ENCODE peak calls at places on chromosome 22, in ten cellular contexts. One of them, this sample, is unnamed.

GRCh38 chr22:21765909-21766529 is 30.4 kb upstream of the YPEL1 start:
- DNase-seq in HS-5: no peak
- DNase-seq in AG08395: no peak
- DNase-seq in stimulated activated CD4-positive, alpha-beta T cell treated with anti-CD3 and anti-CD28 coated beads, TNF-alpha, amount 100 ng/mL, for 4 hours: no peak
- DNase-seq in hypothalamus: no peak
- DNase-seq in fibroblast of lung: no peak
- DNase-seq in A172: no peak
- DNase-seq in amygdala: no peak
- DNase-seq in lower leg skin: no peak
- DNase-seq in sciatic nerve: no peak
- DNase-seq in this sample: no peak

GRCh38 chr22:39679652-39680051 is 109.1 kb downstream of the CACNA1I start:
- DNase-seq in A172: no peak
- DNase-seq in stimulated activated CD4-positive, alpha-beta T cell treated with anti-CD3 and anti-CD28 coated beads, TNF-alpha, amount 100 ng/mL, for 4 hours: no peak
- DNase-seq in AG08395: no peak
- DNase-seq in lower leg skin: no peak
- DNase-seq in sciatic nerve: no peak
- DNase-seq in amygdala: no peak
- DNase-seq in fibroblast of lung: no peak
- DNase-seq in HS-5: no peak
- DNase-seq in hypothalamus: no peak
- DNase-seq in this sample: no peak

GRCh38 chr22:35727436-35727835 is 9.8 kb downstream of the APOL5 start:
- DNase-seq in hypothalamus: no peak
- DNase-seq in AG08395: no peak
- DNase-seq in sciatic nerve: no peak
- DNase-seq in amygdala: no peak
- DNase-seq in HS-5: no peak
- DNase-seq in lower leg skin: no peak
- DNase-seq in fibroblast of lung: no peak
- DNase-seq in stimulated activated CD4-positive, alpha-beta T cell treated with anti-CD3 and anti-CD28 coated beads, TNF-alpha, amount 100 ng/mL, for 4 hours: no peak
- DNase-seq in A172: no peak
- DNase-seq in this sample: no peak

GRCh38 chr22:40817737-40818136 is 1.4 kb downstream of the SLC25A17 start:
- DNase-seq in lower leg skin: no peak
- DNase-seq in hypothalamus: no peak
- DNase-seq in A172: no peak
- DNase-seq in amygdala: no peak
- DNase-seq in HS-5: no peak
- DNase-seq in sciatic nerve: no peak
- DNase-seq in stimulated activated CD4-positive, alpha-beta T cell treated with anti-CD3 and anti-CD28 coated beads, TNF-alpha, amount 100 ng/mL, for 4 hours: no peak
- DNase-seq in fibroblast of lung: no peak
- DNase-seq in AG08395: no peak
- DNase-seq in this sample: no peak

GRCh38 chr22:35587447-35587870 is 29.7 kb downstream of the MB start:
- DNase-seq in sciatic nerve: no peak
- DNase-seq in hypothalamus: peak
- DNase-seq in HS-5: no peak
- DNase-seq in AG08395: no peak
- DNase-seq in amygdala: no peak
- DNase-seq in fibroblast of lung: no peak
- DNase-seq in A172: peak
- DNase-seq in stimulated activated CD4-positive, alpha-beta T cell treated with anti-CD3 and anti-CD28 coated beads, TNF-alpha, amount 100 ng/mL, for 4 hours: no peak
- DNase-seq in lower leg skin: no peak
- DNase-seq in this sample: no peak

GRCh38 chr22:19455585-19456370 is 8.3 kb upstream of the C22orf39 start:
- DNase-seq in HS-5: no peak
- DNase-seq in amygdala: no peak
- DNase-seq in sciatic nerve: peak
- DNase-seq in hypothalamus: no peak
- DNase-seq in stimulated activated CD4-positive, alpha-beta T cell treated with anti-CD3 and anti-CD28 coated beads, TNF-alpha, amount 100 ng/mL, for 4 hours: no peak
- DNase-seq in lower leg skin: peak
- DNase-seq in AG08395: no peak
- DNase-seq in fibroblast of lung: no peak
- DNase-seq in A172: no peak
- DNase-seq in this sample: no peak

GRCh38 chr22:19571207-19571795 is 47.1 kb upstream of the CLDN5 start:
- DNase-seq in sciatic nerve: no peak
- DNase-seq in stimulated activated CD4-positive, alpha-beta T cell treated with anti-CD3 and anti-CD28 coated beads, TNF-alpha, amount 100 ng/mL, for 4 hours: no peak
- DNase-seq in A172: no peak
- DNase-seq in AG08395: no peak
- DNase-seq in hypothalamus: no peak
- DNase-seq in lower leg skin: peak
- DNase-seq in HS-5: no peak
- DNase-seq in amygdala: no peak
- DNase-seq in fibroblast of lung: peak
- DNase-seq in this sample: no peak

GRCh38 chr22:49566693-49567092 is 261.0 kb downstream of the BRD1 start:
- DNase-seq in HS-5: no peak
- DNase-seq in stimulated activated CD4-positive, alpha-beta T cell treated with anti-CD3 and anti-CD28 coated beads, TNF-alpha, amount 100 ng/mL, for 4 hours: no peak
- DNase-seq in AG08395: no peak
- DNase-seq in amygdala: no peak
- DNase-seq in A172: no peak
- DNase-seq in fibroblast of lung: no peak
- DNase-seq in lower leg skin: no peak
- DNase-seq in hypothalamus: no peak
- DNase-seq in sciatic nerve: peak
- DNase-seq in this sample: no peak

GRCh38 chr22:26713823-26714449 is 56.5 kb downstream of the MIAT start:
- DNase-seq in A172: peak
- DNase-seq in sciatic nerve: no peak
- DNase-seq in fibroblast of lung: peak
- DNase-seq in hypothalamus: no peak
- DNase-seq in amygdala: no peak
- DNase-seq in stimulated activated CD4-positive, alpha-beta T cell treated with anti-CD3 and anti-CD28 coated beads, TNF-alpha, amount 100 ng/mL, for 4 hours: no peak
- DNase-seq in AG08395: peak
- DNase-seq in lower leg skin: no peak
- DNase-seq in HS-5: no peak
- DNase-seq in this sample: no peak

GRCh38 chr22:31952459-31952858 is 8.1 kb downstream of the YWHAH start:
- DNase-seq in sciatic nerve: no peak
- DNase-seq in amygdala: no peak
- DNase-seq in hypothalamus: no peak
- DNase-seq in AG08395: peak
- DNase-seq in stimulated activated CD4-positive, alpha-beta T cell treated with anti-CD3 and anti-CD28 coated beads, TNF-alpha, amount 100 ng/mL, for 4 hours: no peak
- DNase-seq in lower leg skin: no peak
- DNase-seq in HS-5: peak
- DNase-seq in A172: peak
- DNase-seq in fibroblast of lung: peak
- DNase-seq in this sample: peak

GRCh38 chr22:45304971-45305370 is 4.8 kb upstream of the FAM118A start:
- DNase-seq in sciatic nerve: no peak
- DNase-seq in stimulated activated CD4-positive, alpha-beta T cell treated with anti-CD3 and anti-CD28 coated beads, TNF-alpha, amount 100 ng/mL, for 4 hours: no peak
- DNase-seq in HS-5: no peak
- DNase-seq in A172: peak
- DNase-seq in amygdala: no peak
- DNase-seq in AG08395: no peak
- DNase-seq in fibroblast of lung: peak
- DNase-seq in hypothalamus: no peak
- DNase-seq in lower leg skin: no peak
- DNase-seq in this sample: no peak

GRCh38 chr22:42437488-42438292 is 5.5 kb upstream of the NFAM1 start:
- DNase-seq in amygdala: peak
- DNase-seq in HS-5: no peak
- DNase-seq in hypothalamus: peak
- DNase-seq in A172: peak
- DNase-seq in sciatic nerve: peak
- DNase-seq in stimulated activated CD4-positive, alpha-beta T cell treated with anti-CD3 and anti-CD28 coated beads, TNF-alpha, amount 100 ng/mL, for 4 hours: peak
- DNase-seq in fibroblast of lung: peak
- DNase-seq in lower leg skin: peak
- DNase-seq in AG08395: peak
- DNase-seq in this sample: no peak

GRCh38 chr22:37809672-37810333 is 2.1 kb downstream of the GCAT start:
- DNase-seq in sciatic nerve: no peak
- DNase-seq in A172: no peak
- DNase-seq in amygdala: no peak
- DNase-seq in AG08395: no peak
- DNase-seq in stimulated activated CD4-positive, alpha-beta T cell treated with anti-CD3 and anti-CD28 coated beads, TNF-alpha, amount 100 ng/mL, for 4 hours: no peak
- DNase-seq in lower leg skin: no peak
- DNase-seq in HS-5: no peak
- DNase-seq in fibroblast of lung: no peak
- DNase-seq in hypothalamus: no peak
- DNase-seq in this sample: no peak

GRCh38 chr22:42939941-42940653 is 74.9 kb downstream of the PACSIN2 start:
- DNase-seq in fibroblast of lung: peak
- DNase-seq in A172: peak
- DNase-seq in amygdala: no peak
- DNase-seq in AG08395: peak
- DNase-seq in lower leg skin: no peak
- DNase-seq in sciatic nerve: no peak
- DNase-seq in HS-5: peak
- DNase-seq in stimulated activated CD4-positive, alpha-beta T cell treated with anti-CD3 and anti-CD28 coated beads, TNF-alpha, amount 100 ng/mL, for 4 hours: no peak
- DNase-seq in hypothalamus: no peak
- DNase-seq in this sample: peak

GRCh38 chr22:37051629-37052385 is at the start of gene KCTD17:
- DNase-seq in AG08395: peak
- DNase-seq in fibroblast of lung: peak
- DNase-seq in lower leg skin: peak
- DNase-seq in hypothalamus: peak
- DNase-seq in HS-5: no peak
- DNase-seq in stimulated activated CD4-positive, alpha-beta T cell treated with anti-CD3 and anti-CD28 coated beads, TNF-alpha, amount 100 ng/mL, for 4 hours: peak
- DNase-seq in A172: peak
- DNase-seq in amygdala: peak
- DNase-seq in sciatic nerve: peak
- DNase-seq in this sample: peak

GRCh38 chr22:49141761-49142160 is 685.9 kb downstream of the BRD1 start:
- DNase-seq in HS-5: no peak
- DNase-seq in A172: no peak
- DNase-seq in fibroblast of lung: no peak
- DNase-seq in AG08395: no peak
- DNase-seq in amygdala: no peak
- DNase-seq in lower leg skin: peak
- DNase-seq in stimulated activated CD4-positive, alpha-beta T cell treated with anti-CD3 and anti-CD28 coated beads, TNF-alpha, amount 100 ng/mL, for 4 hours: no peak
- DNase-seq in hypothalamus: no peak
- DNase-seq in sciatic nerve: no peak
- DNase-seq in this sample: no peak

GRCh38 chr22:43151251-43152000 is at the start of gene TSPO:
- DNase-seq in fibroblast of lung: peak
- DNase-seq in hypothalamus: peak
- DNase-seq in stimulated activated CD4-positive, alpha-beta T cell treated with anti-CD3 and anti-CD28 coated beads, TNF-alpha, amount 100 ng/mL, for 4 hours: peak
- DNase-seq in A172: peak
- DNase-seq in amygdala: peak
- DNase-seq in sciatic nerve: peak
- DNase-seq in AG08395: peak
- DNase-seq in lower leg skin: peak
- DNase-seq in HS-5: no peak
- DNase-seq in this sample: no peak

GRCh38 chr22:42364641-42365336 is 67.4 kb downstream of the NFAM1 start:
- DNase-seq in HS-5: no peak
- DNase-seq in lower leg skin: no peak
- DNase-seq in amygdala: no peak
- DNase-seq in AG08395: no peak
- DNase-seq in sciatic nerve: no peak
- DNase-seq in fibroblast of lung: peak
- DNase-seq in stimulated activated CD4-positive, alpha-beta T cell treated with anti-CD3 and anti-CD28 coated beads, TNF-alpha, amount 100 ng/mL, for 4 hours: no peak
- DNase-seq in A172: no peak
- DNase-seq in hypothalamus: no peak
- DNase-seq in this sample: peak

GRCh38 chr22:49418943-49419342 is 408.7 kb downstream of the BRD1 start:
- DNase-seq in HS-5: no peak
- DNase-seq in AG08395: no peak
- DNase-seq in amygdala: no peak
- DNase-seq in hypothalamus: no peak
- DNase-seq in stimulated activated CD4-positive, alpha-beta T cell treated with anti-CD3 and anti-CD28 coated beads, TNF-alpha, amount 100 ng/mL, for 4 hours: no peak
- DNase-seq in sciatic nerve: no peak
- DNase-seq in A172: no peak
- DNase-seq in lower leg skin: no peak
- DNase-seq in fibroblast of lung: no peak
- DNase-seq in this sample: no peak

GRCh38 chr22:35380537-35381423 is at the start of gene HMOX1:
- DNase-seq in fibroblast of lung: peak
- DNase-seq in amygdala: peak
- DNase-seq in HS-5: no peak
- DNase-seq in stimulated activated CD4-positive, alpha-beta T cell treated with anti-CD3 and anti-CD28 coated beads, TNF-alpha, amount 100 ng/mL, for 4 hours: peak
- DNase-seq in hypothalamus: peak
- DNase-seq in sciatic nerve: peak
- DNase-seq in AG08395: peak
- DNase-seq in lower leg skin: peak
- DNase-seq in A172: peak
- DNase-seq in this sample: peak

This sample was measured in stromal cell of bone marrow.